ENCODE peak calls at places on chromosomes 1 and 21, in eight cellular contexts. O is K562; K is stomach; R is MV-4-11; X is stimulated activated CD8-positive, alpha-beta memory T cell treated with anti-CD3 and anti-CD28 coated beads, Interleukin-4, amount 100 ng/mL, for 4 hours; U is amygdala; D is fibroblast of mammary gland; N is Calu3. F is an unnamed sample.

GRCh38 chr1:88961081-88961480 is 31.3 kb downstream of the KYAT3 start:
- DNase-seq in O (no peak), K (no peak), U (no peak), R (no peak), X (no peak), D (no peak), N (no peak), F (no peak)

GRCh38 chr1:244100276-244100675 is 49.2 kb downstream of the ZBTB18 start:
- DNase-seq in R (no peak), U (no peak), O (no peak), D (no peak), X (no peak), N (no peak), K (no peak), F (no peak)

GRCh38 chr1:218659911-218660677 is 315.0 kb downstream of the TGFB2 start:
- DNase-seq in K (no peak), X (no peak), N (no peak), D (peak), R (no peak), O (no peak), U (no peak), F (no peak)

GRCh38 chr1:180524915-180525695 is 22.7 kb upstream of the ACBD6 start:
- DNase-seq in R (peak), U (no peak), N (no peak), X (no peak), O (no peak), D (no peak), K (no peak), F (no peak)

GRCh38 chr1:21621761-21622436 is 47.3 kb downstream of the RAP1GAP start:
- DNase-seq in D (no peak), X (no peak), O (no peak), K (no peak), N (no peak), R (no peak), U (no peak), F (no peak)

GRCh38 chr1:240824238-240824637 is 212.3 kb upstream of the GREM2 start:
- DNase-seq in K (no peak), U (no peak), R (no peak), N (no peak), X (no peak), D (no peak), O (no peak), F (no peak)

GRCh38 chr1:231315887-231316286 is 21.8 kb downstream of the EXOC8 start:
- DNase-seq in N (peak), R (peak), U (no peak), O (peak), X (no peak), D (peak), K (peak), F (no peak)

GRCh38 chr1:230153655-230154296 is 86.7 kb downstream of the GALNT2 start:
- DNase-seq in U (peak), R (peak), D (peak), N (no peak), X (no peak), O (no peak), K (no peak), F (peak)

GRCh38 chr1:35431173-35431599 is 126.0 kb downstream of the KIAA0319L start:
- DNase-seq in R (no peak), X (no peak), N (no peak), K (no peak), D (no peak), U (no peak), O (peak), F (no peak)

GRCh38 chr1:94126651-94127050 is 5.7 kb upstream of the ABCA4 start:
- DNase-seq in O (no peak), X (no peak), K (no peak), N (no peak), D (no peak), R (no peak), U (no peak), F (no peak)

GRCh38 chr1:12255918-12256317 is 26.1 kb downstream of the VPS13D start:
- DNase-seq in O (no peak), D (peak), N (no peak), R (no peak), K (no peak), U (no peak), X (no peak), F (no peak)

GRCh38 chr1:89524369-89525168 is at the start of gene LRRC8B:
- DNase-seq in N (peak), K (peak), O (peak), R (peak), X (peak), D (peak), U (peak), F (peak)

GRCh38 chr1:217109928-217110327 is 386.7 kb upstream of the ESRRG start:
- DNase-seq in U (no peak), N (no peak), O (no peak), D (no peak), X (no peak), R (no peak), K (no peak), F (no peak)

GRCh38 chr1:69791311-69791710 is 223.6 kb downstream of the LRRC7 start:
- DNase-seq in R (no peak), D (peak), X (no peak), N (no peak), O (no peak), K (no peak), U (no peak), F (no peak)

GRCh38 chr1:202221911-202222909 is 28.6 kb downstream of the LGR6 start:
- DNase-seq in R (peak), D (no peak), U (no peak), K (no peak), X (no peak), O (no peak), N (no peak), F (no peak)

GRCh38 chr21:32423320-32423719 is 10.8 kb downstream of the EVA1C start:
- DNase-seq in R (no peak), D (peak), U (no peak), N (no peak), O (no peak), X (no peak), K (no peak), F (no peak)

GRCh38 chr1:185376840-185377635 is 60.0 kb upstream of the IVNS1ABP start:
- DNase-seq in X (no peak), U (no peak), O (no peak), N (no peak), K (no peak), D (peak), R (no peak), F (no peak)

GRCh38 chr1:225693085-225693698 is 40.3 kb upstream of the ENAH start:
- DNase-seq in K (no peak), O (no peak), N (no peak), X (no peak), R (no peak), U (no peak), D (no peak), F (no peak)

GRCh38 chr1:183105449-183105848 is 80.6 kb upstream of the LAMC2 start:
- DNase-seq in O (no peak), N (no peak), X (no peak), K (no peak), D (peak), U (no peak), R (peak), F (no peak)

GRCh38 chr1:15243275-15244043 is 3.6 kb upstream of the FHAD1 start:
- DNase-seq in N (no peak), U (no peak), X (no peak), D (no peak), R (no peak), K (no peak), O (no peak), F (no peak)

GRCh38 chr1:212219679-212220463 is 65.3 kb upstream of the PPP2R5A start:
- DNase-seq in K (no peak), U (no peak), D (no peak), O (peak), R (no peak), N (no peak), X (no peak), F (no peak)

GRCh38 chr1:36097693-36098585 is 9.2 kb downstream of the ADPRS start:
- DNase-seq in D (no peak), O (no peak), K (no peak), R (no peak), N (no peak), U (no peak), X (no peak), F (no peak)

GRCh38 chr1:27105018-27105417 is 49.9 kb downstream of the SLC9A1 start:
- DNase-seq in D (no peak), R (no peak), U (no peak), N (no peak), X (no peak), O (no peak), K (no peak), F (no peak)

GRCh38 chr1:22831729-22832413 is 121.2 kb downstream of the EPHB2 start:
- DNase-seq in R (peak), X (no peak), U (no peak), D (peak), O (no peak), K (peak), N (peak), F (no peak)

F was measured in posterior cingulate gyrus.